ENCODE peak calls at places on chromosomes 6 and 20, in nine cellular contexts. L is OCI-LY7, E is AG04449, I is right lobe of liver, Y is cardiac fibroblast, D is endothelial cell, Q is K562, N is RWPE1, W is Peyer's patch. J is an unnamed sample.

GRCh38 chr6:48186746-48187145 is 75.7 kb upstream of the PTCHD4 start:
- DNase-seq in L (no peak), E (no peak), I (no peak), Y (no peak), D (no peak), Q (no peak), N (no peak), W (no peak), J (no peak)

GRCh38 chr6:136706431-136706830 is 85.8 kb downstream of the MAP3K5 start:
- DNase-seq in L (no peak), E (no peak), I (no peak), Y (no peak), D (no peak), Q (no peak), N (no peak), W (no peak), J (no peak)

GRCh38 chr6:134317471-134318131 is at the start of gene SGK1:
- DNase-seq in L (no peak), E (no peak), I (no peak), Y (peak; percentile 72), D (peak; percentile 9), Q (no peak), N (peak; percentile 20), W (no peak), J (no peak)

GRCh38 chr20:52179331-52180166 is 12.0 kb downstream of the ZFP64 start:
- DNase-seq in L (no peak), E (no peak), I (no peak), Y (no peak), D (no peak), Q (no peak), N (no peak), W (no peak), J (no peak)

GRCh38 chr6:45084257-45084656 is 243.9 kb upstream of the RUNX2 start:
- DNase-seq in L (no peak), E (no peak), I (no peak), Y (no peak), D (no peak), Q (no peak), N (no peak), W (no peak), J (no peak)

GRCh38 chr6:147099974-147100373 is 104.2 kb upstream of the STXBP5 start:
- DNase-seq in L (no peak), E (peak; percentile 56), I (no peak), Y (peak; percentile 70), D (no peak), Q (no peak), N (no peak), W (no peak), J (no peak)

GRCh38 chr6:44171899-44172546 is 13.4 kb downstream of the CAPN11 start:
- DNase-seq in L (no peak), E (no peak), I (no peak), Y (no peak), D (no peak), Q (no peak), N (no peak), W (no peak), J (no peak)

GRCh38 chr20:38748863-38749153 is 548 bp downstream of the ACTR5 start:
- DNase-seq in L (no peak), E (no peak), I (no peak), Y (no peak), D (no peak), Q (peak; percentile 68), N (peak; percentile 91), W (peak; percentile 41), J (no peak)

GRCh38 chr6:44650947-44651346 is 263.4 kb downstream of the CDC5L start:
- DNase-seq in L (no peak), E (no peak), I (no peak), Y (no peak), D (no peak), Q (no peak), N (no peak), W (no peak), J (no peak)

GRCh38 chr6:129499871-129500219 is 210.1 kb downstream of the ARHGAP18 start:
- DNase-seq in L (no peak), E (no peak), I (no peak), Y (no peak), D (no peak), Q (no peak), N (no peak), W (no peak), J (no peak)

GRCh38 chr20:45798935-45799642 is 7.3 kb downstream of the DNTTIP1 start:
- DNase-seq in L (peak; percentile 72), E (no peak), I (no peak), Y (peak; percentile 66), D (peak; percentile 63), Q (peak; percentile 81), N (peak; percentile 64), W (peak; percentile 65), J (no peak)

GRCh38 chr20:3911956-3912355 is 22.8 kb downstream of the PANK2 start:
- DNase-seq in L (no peak), E (no peak), I (no peak), Y (no peak), D (no peak), Q (peak; percentile 73), N (peak; percentile 46), W (no peak), J (no peak)

GRCh38 chr6:97049254-97050004 is 124.9 kb downstream of the KLHL32 start:
- DNase-seq in L (peak; percentile 87), E (no peak), I (no peak), Y (no peak), D (no peak), Q (peak; percentile 12), N (no peak), W (no peak), J (no peak)

GRCh38 chr6:97048771-97049170 is 124.2 kb downstream of the KLHL32 start:
- DNase-seq in L (no peak), E (no peak), I (no peak), Y (no peak), D (no peak), Q (no peak), N (no peak), W (no peak), J (no peak)

GRCh38 chr6:97055743-97056142 is 131.2 kb downstream of the KLHL32 start:
- DNase-seq in L (no peak), E (no peak), I (no peak), Y (no peak), D (no peak), Q (no peak), N (no peak), W (no peak), J (no peak)

GRCh38 chr6:97052152-97052787 is 127.7 kb downstream of the KLHL32 start:
- DNase-seq in L (no peak), E (no peak), I (no peak), Y (no peak), D (no peak), Q (no peak), N (no peak), W (no peak), J (no peak)

DNA sequence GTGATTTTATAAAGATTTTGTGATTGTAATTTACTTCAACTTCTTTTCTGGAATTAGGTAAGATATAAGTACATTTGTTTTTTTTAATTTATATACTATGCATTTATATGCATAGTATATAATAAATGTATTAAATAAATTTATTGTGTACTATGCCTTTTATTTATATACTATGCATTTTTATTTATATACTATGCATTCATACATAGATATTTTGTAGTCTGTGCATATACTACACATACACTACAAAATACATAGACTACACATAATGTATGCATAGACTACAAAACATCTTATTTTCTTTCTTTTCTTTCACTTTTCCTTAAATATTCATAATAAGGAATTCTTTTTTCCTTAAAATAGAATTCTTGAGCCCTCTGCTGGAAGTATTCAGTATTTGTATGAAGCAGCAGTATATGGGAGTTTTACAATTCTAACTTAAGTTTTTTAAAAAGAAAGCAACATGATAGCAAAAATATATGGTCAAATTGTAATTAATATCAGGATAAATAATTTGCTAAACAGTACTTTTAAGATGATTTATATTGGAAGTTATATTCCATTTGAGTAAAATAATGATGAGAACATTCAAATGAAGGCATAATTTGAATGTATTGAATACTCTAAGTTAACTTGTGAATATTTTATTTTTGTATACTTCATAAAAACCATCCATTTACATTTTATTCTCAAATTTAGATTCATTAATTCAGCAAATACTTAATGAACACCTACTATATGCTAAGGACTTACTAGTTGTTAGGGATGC is 129.3 kb downstream of the KLHL32 start:
- DNase-seq in L (peak; percentile 23), E (no peak), I (no peak), Y (peak; percentile 46), D (no peak), Q (peak; percentile 16), N (peak; percentile 9), W (no peak), J (no peak)
- TF ChIP-seq CTCF in L (peak; percentile 95), E (no peak), I (peak; percentile 64), Y (peak; percentile 50), D (peak; percentile 79), Q (no peak), N (peak; percentile 49), W (no peak), J (peak; percentile 91)

GRCh38 chr6:30763618-30764489 is 19.5 kb upstream of the IER3 start:
- DNase-seq in L (no peak), E (no peak), I (no peak), Y (peak; percentile 68), D (no peak), Q (peak; percentile 58), N (no peak), W (no peak), J (no peak)
- TF ChIP-seq CTCF in L (no peak), E (peak; percentile 23), I (no peak), Y (no peak), D (no peak), Q (peak; percentile 32), N (no peak), W (no peak), J (peak; percentile 16)

DNA sequence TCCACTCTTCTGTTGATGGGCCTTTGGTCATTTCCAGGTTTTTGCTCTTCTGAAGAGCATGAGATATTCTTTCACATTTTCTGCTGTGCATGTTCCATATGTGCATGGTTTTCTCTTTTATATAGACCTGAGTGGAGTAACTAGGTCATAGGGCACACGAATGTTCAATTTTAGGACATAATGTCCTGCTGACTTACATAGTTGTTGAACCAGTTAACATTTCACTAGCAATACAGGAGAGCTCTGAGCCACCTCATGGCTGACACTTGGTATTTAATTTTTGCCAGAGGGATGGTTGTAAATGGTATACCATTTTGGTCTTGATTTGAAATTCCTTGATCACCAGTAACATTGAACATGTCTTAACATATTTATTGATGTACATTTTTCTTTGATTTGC is 38.2 kb downstream of the IGF2R start:
- DNase-seq in L (no peak), E (no peak), I (no peak), Y (no peak), D (no peak), Q (no peak), N (no peak), W (no peak), J (no peak)
- TF ChIP-seq CTCF in L (no peak), E (no peak), I (no peak), Y (no peak), D (no peak), Q (no peak), N (no peak), W (no peak), J (no peak)

DNA sequence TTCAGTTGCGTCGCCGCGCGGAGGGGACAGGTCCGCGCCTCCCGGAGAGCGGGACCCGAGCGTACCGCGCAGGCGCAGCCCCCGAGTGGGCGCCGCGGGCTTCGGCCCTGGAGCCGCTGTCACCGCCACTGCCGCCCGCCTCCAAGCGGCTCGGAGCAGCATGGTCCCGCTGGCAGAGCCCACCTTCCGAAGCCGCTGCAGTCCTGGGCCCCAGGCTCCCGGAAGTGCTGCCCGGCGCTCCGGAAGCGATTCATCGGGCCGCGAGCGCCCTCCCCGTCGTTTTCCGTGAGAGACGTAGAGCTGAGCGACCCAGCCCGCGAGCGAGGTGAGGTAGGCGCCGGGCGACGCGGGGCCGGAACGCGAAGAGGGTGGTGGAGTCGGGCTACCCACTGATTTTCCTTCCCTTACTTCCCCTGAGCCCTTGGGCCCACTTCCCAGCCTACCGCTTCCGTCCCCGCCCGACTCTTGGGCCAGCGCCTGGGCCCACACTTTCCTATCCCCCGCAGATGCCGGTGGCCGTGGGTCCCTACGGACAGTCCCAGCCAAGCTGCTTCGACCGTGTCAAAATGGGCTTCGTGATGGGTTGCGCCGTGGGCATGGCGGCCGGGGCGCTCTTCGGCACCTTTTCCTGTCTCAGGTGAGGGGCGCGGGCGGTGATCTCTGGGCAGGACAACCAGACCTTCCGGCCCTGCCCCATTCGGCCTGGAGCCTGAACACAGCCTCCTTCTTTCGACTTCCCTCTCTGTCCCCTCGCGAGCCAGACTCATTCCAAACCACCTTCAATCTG is at the start of the genes NFS1 and ROMO1:
- DNase-seq in L (peak; percentile 92), E (no peak), I (peak; percentile 88), Y (peak; percentile 83), D (peak; percentile 81), Q (peak; percentile 93), N (peak; percentile 96), W (peak; percentile 82), J (peak; percentile 93)
- TF ChIP-seq CTCF in L (peak; percentile 44), E (peak; percentile 40), I (peak; percentile 26), Y (no peak), D (peak; percentile 27), Q (peak; percentile 29), N (no peak), W (no peak), J (peak; percentile 60)